ENCODE peak calls at places on chromosomes 6 and 20, in five cellular contexts. A, S, W, O and P are unnamed samples.

GRCh38 chr20:24491043-24491756 is 21.8 kb downstream of the SYNDIG1 start:
- DNase-seq in A (no peak), W (no peak), S (no peak), O (no peak), P (no peak)

GRCh38 chr6:166618251-166618650 is 8.8 kb downstream of the RPS6KA2 start:
- DNase-seq in W (no peak), S (no peak), O (no peak), A (no peak), P (no peak)

GRCh38 chr6:47484616-47485015 is 7.0 kb downstream of the CD2AP start:
- DNase-seq in W (peak), A (no peak), O (no peak), S (no peak), P (peak)

GRCh38 chr20:45343867-45344721 is 4.1 kb downstream of the SDC4 start:
- DNase-seq in S (peak), A (peak), O (peak), W (peak), P (peak)

GRCh38 chr20:57656252-57656820 is 36.1 kb upstream of the ZBP1 start:
- DNase-seq in W (no peak), A (no peak), O (no peak), S (no peak), P (no peak)

GRCh38 chr20:39903806-39904205 is 785.2 kb downstream of the MAFB start:
- DNase-seq in W (no peak), A (no peak), O (peak), S (peak), P (no peak)

GRCh38 chr6:17907467-17908229 is 79.8 kb downstream of the KIF13A start:
- DNase-seq in O (peak), A (peak), S (no peak), W (peak), P (no peak)

GRCh38 chr6:43246301-43247114 is 3.2 kb downstream of the TTBK1 start:
- DNase-seq in W (peak), O (peak), S (peak), A (peak), P (peak)

GRCh38 chr6:110039996-110040383 is 61.9 kb downstream of the GPR6 start:
- DNase-seq in A (no peak), O (no peak), S (no peak), W (peak), P (peak)

GRCh38 chr20:25454153-25454900 is 46.9 kb downstream of the GINS1 start:
- DNase-seq in W (no peak), S (no peak), O (no peak), A (no peak), P (no peak)

GRCh38 chr20:62906647-62907375 is 19.5 kb downstream of the DIDO1 start:
- DNase-seq in A (no peak), O (no peak), W (no peak), S (no peak), P (no peak)

GRCh38 chr6:137031122-137031521 is 13.6 kb downstream of the IL20RA start:
- DNase-seq in S (no peak), W (no peak), A (no peak), O (no peak), P (no peak)

GRCh38 chr6:106728296-106728870 is 99.0 kb downstream of the QRSL1 start:
- DNase-seq in A (peak), O (no peak), S (no peak), W (no peak), P (no peak)

GRCh38 chr6:55449219-55449618 is 122.0 kb downstream of the GFRAL start:
- DNase-seq in W (peak), O (no peak), S (no peak), A (no peak), P (peak)

GRCh38 chr6:150567823-150568383 is 31.8 kb upstream of the PLEKHG1 start:
- DNase-seq in S (no peak), O (no peak), W (peak), A (no peak), P (peak)

GRCh38 chr6:82322386-82322785 is 41.2 kb upstream of the TPBG start:
- DNase-seq in W (no peak), O (no peak), A (no peak), S (no peak), P (no peak)

GRCh38 chr6:16639689-16640480 is 121.4 kb downstream of the ATXN1 start:
- DNase-seq in O (no peak), S (no peak), A (no peak), W (peak), P (peak)

GRCh38 chr6:85824329-85824728 is 181.6 kb upstream of the SYNCRIP start:
- DNase-seq in A (no peak), W (no peak), O (no peak), S (no peak), P (no peak)

GRCh38 chr6:156507656-156508055 is 269.5 kb upstream of the ARID1B start:
- DNase-seq in O (no peak), W (no peak), A (no peak), S (no peak), P (no peak)

GRCh38 chr20:57317316-57317788 is 12.3 kb upstream of the SPO11 start:
- DNase-seq in W (no peak), S (no peak), A (no peak), O (no peak), P (no peak)

GRCh38 chr20:3325864-3326263 is 81.6 kb downstream of the DNAAF9 start:
- DNase-seq in A (no peak), O (no peak), W (no peak), S (no peak), P (no peak)

GRCh38 chr6:137823826-137824501 is 43.1 kb upstream of the TNFAIP3 start:
- DNase-seq in A (peak), W (peak), O (no peak), S (no peak), P (peak)

GRCh38 chr20:47272893-47273590 is 83.5 kb downstream of the ZMYND8 start:
- DNase-seq in W (peak), A (peak), S (peak), O (peak), P (peak)

GRCh38 chr6:150072201-150072600 is 3.3 kb upstream of the ULBP3 start:
- DNase-seq in A (peak), O (no peak), S (no peak), W (peak), P (peak)

GRCh38 chr6:151056230-151056907 is 183.4 kb upstream of the AKAP12 start:
- DNase-seq in O (no peak), A (no peak), S (no peak), W (no peak), P (no peak)

GRCh38 chr6:156953478-156954146 is 176.4 kb downstream of the ARID1B start:
- DNase-seq in W (peak), S (no peak), O (no peak), A (peak), P (peak)

GRCh38 chr6:221531-222349 is 70.5 kb upstream of the DUSP22 start:
- DNase-seq in S (no peak), A (no peak), W (no peak), O (no peak), P (no peak)

GRCh38 chr6:33610779-33611421 is 10.2 kb upstream of the ITPR3 start:
- DNase-seq in W (no peak), S (peak), O (peak), A (no peak), P (no peak)

GRCh38 chr6:131868836-131869235 is 61.0 kb downstream of the ENPP1 start:
- DNase-seq in A (no peak), S (no peak), W (no peak), O (no peak), P (no peak)